ENCODE peak calls at places on chromosome 19, in eight cellular contexts. F, Q, U, P, W, O, Z and A are unnamed samples.

GRCh38 chr19:18743281-18743825 is 47.8 kb downstream of the COMP start:
- DNase-seq in Z (peak), P (no peak), O (no peak), Q (no peak), F (no peak), U (no peak), W (no peak), A (no peak)

GRCh38 chr19:30136591-30136990 is 194.6 kb downstream of the URI1 start:
- DNase-seq in U (no peak), O (no peak), W (no peak), Q (no peak), F (no peak), Z (no peak), P (no peak), A (no peak)

GRCh38 chr19:10568444-10568825 is 344 bp downstream of the CDKN2D start:
- DNase-seq in O (peak), W (no peak), U (peak), Z (peak), P (no peak), F (no peak), Q (peak), A (no peak)

GRCh38 chr19:48896191-48896720 is 2.3 kb downstream of the TULP2 start:
- DNase-seq in Z (peak), U (peak), W (peak), F (no peak), Q (no peak), O (peak), P (no peak), A (no peak)

GRCh38 chr19:34962281-34962944 is 1.6 kb downstream of the ZNF792 start:
- DNase-seq in O (no peak), U (peak), Z (no peak), F (no peak), P (no peak), Q (no peak), W (peak), A (no peak)

GRCh38 chr19:40139533-40140287 is 49.0 kb upstream of the ZNF780A start:
- DNase-seq in U (peak), O (no peak), P (peak), F (peak), W (peak), Q (no peak), Z (no peak), A (no peak)

GRCh38 chr19:6238643-6239281 is 41.0 kb downstream of the MLLT1 start:
- DNase-seq in O (no peak), Q (no peak), Z (peak), P (no peak), F (no peak), U (peak), W (no peak), A (no peak)

GRCh38 chr19:12884627-12884925 is 2.4 kb downstream of the KLF1 start:
- DNase-seq in P (no peak), Z (no peak), U (no peak), Q (no peak), O (no peak), W (no peak), F (no peak), A (no peak)